ENCODE peak calls at places on chromosomes 16 and 17, in six cellular contexts. B, D, J, Z, C and A are unnamed samples.

GRCh38 chr17:16328997-16329396 is 24.3 kb downstream of the CENPV start:
- DNase-seq in B (no peak), D (no peak), J (peak; percentile 31), Z (no peak), C (no peak), A (no peak)

GRCh38 chr16:88613911-88614817 is 24.2 kb upstream of the IL17C start:
- DNase-seq in B (no peak), D (no peak), J (no peak), Z (no peak), C (no peak), A (no peak)

GRCh38 chr17:50139950-50140885 is 10.3 kb upstream of the SAMD14 start:
- DNase-seq in B (no peak), D (peak; percentile 75), J (peak; percentile 84), Z (peak; percentile 63), C (peak; percentile 91), A (peak; percentile 88)

GRCh38 chr16:88886915-88887521 is 20.6 kb upstream of the PABPN1L start:
- DNase-seq in B (no peak), D (no peak), J (peak; percentile 4), Z (no peak), C (peak; percentile 94), A (no peak)

GRCh38 chr17:45410144-45411091 is 22.3 kb downstream of the ARHGAP27 start:
- DNase-seq in B (no peak), D (peak; percentile 82), J (no peak), Z (no peak), C (peak; percentile 61), A (no peak)

GRCh38 chr16:21684199-21684598 is 20.4 kb downstream of the OTOA start:
- DNase-seq in B (peak; percentile 72), D (peak; percentile 29), J (peak; percentile 20), Z (peak; percentile 4), C (no peak), A (peak; percentile 9)

GRCh38 chr17:41624208-41625101 is at the start of gene KRT17:
- DNase-seq in B (no peak), D (no peak), J (no peak), Z (no peak), C (no peak), A (no peak)

GRCh38 chr16:69924777-69925191 is 26.4 kb upstream of the CLEC18A start:
- DNase-seq in B (no peak), D (no peak), J (no peak), Z (no peak), C (peak; percentile 79), A (no peak)

GRCh38 chr17:27502526-27503324 is 46.5 kb downstream of the KSR1 start:
- DNase-seq in B (no peak), D (no peak), J (no peak), Z (no peak), C (no peak), A (no peak)

GRCh38 chr16:67967183-67967955 is 1.1 kb downstream of the SLC12A4 start:
- DNase-seq in B (no peak), D (peak; percentile 34), J (no peak), Z (no peak), C (no peak), A (peak; percentile 9)

GRCh38 chr16:27840311-27841060 is 223.0 kb downstream of the GSG1L start:
- DNase-seq in B (peak; percentile 69), D (no peak), J (no peak), Z (no peak), C (peak; percentile 12), A (no peak)

GRCh38 chr16:51651061-51651466 is 500.0 kb upstream of the SALL1 start:
- DNase-seq in B (no peak), D (no peak), J (no peak), Z (no peak), C (no peak), A (no peak)

GRCh38 chr17:4006745-4007211 is 42.5 kb upstream of the ATP2A3 start:
- DNase-seq in B (peak; percentile 45), D (no peak), J (no peak), Z (no peak), C (no peak), A (no peak)

GRCh38 chr16:47731252-47731651 is 270.1 kb downstream of the PHKB start:
- DNase-seq in B (no peak), D (no peak), J (no peak), Z (no peak), C (no peak), A (no peak)

GRCh38 chr16:23270654-23271053 is 31.4 kb upstream of the SCNN1B start:
- DNase-seq in B (no peak), D (no peak), J (no peak), Z (no peak), C (no peak), A (no peak)

GRCh38 chr17:4276514-4276913 is 12.7 kb upstream of the ANKFY1 start:
- DNase-seq in B (no peak), D (no peak), J (no peak), Z (no peak), C (no peak), A (no peak)

GRCh38 chr17:74373838-74374606 is 6.7 kb downstream of the GPR142 start:
- DNase-seq in B (no peak), D (no peak), J (peak; percentile 92), Z (no peak), C (no peak), A (no peak)

GRCh38 chr16:10576390-10577304 is 3.8 kb downstream of the EMP2 start:
- DNase-seq in B (no peak), D (no peak), J (no peak), Z (no peak), C (no peak), A (no peak)

GRCh38 chr17:72556944-72557826 is 436.4 kb downstream of the SOX9 start:
- DNase-seq in B (no peak), D (peak; percentile 64), J (peak; percentile 72), Z (peak; percentile 83), C (peak; percentile 63), A (peak; percentile 82)

GRCh38 chr17:8426094-8426720 is 9.5 kb upstream of the NDEL1 start:
- DNase-seq in B (no peak), D (no peak), J (peak; percentile 87), Z (no peak), C (no peak), A (no peak)

GRCh38 chr16:3175157-3176153 is 12.5 kb upstream of the OR1F1 start:
- DNase-seq in B (no peak), D (no peak), J (no peak), Z (peak; percentile 80), C (no peak), A (no peak)

GRCh38 chr17:36008998-36009665 is 7.8 kb upstream of the CCL15 start:
- DNase-seq in B (no peak), D (no peak), J (no peak), Z (no peak), C (no peak), A (peak; percentile 12)

GRCh38 chr16:55053071-55053415 is 122.4 kb downstream of the IRX5 start:
- DNase-seq in B (peak; percentile 29), D (no peak), J (no peak), Z (no peak), C (no peak), A (no peak)

GRCh38 chr16:55055262-55055661 is 124.6 kb downstream of the IRX5 start:
- DNase-seq in B (no peak), D (no peak), J (no peak), Z (no peak), C (no peak), A (no peak)

GRCh38 chr16:55048745-55049144 is 118.1 kb downstream of the IRX5 start:
- DNase-seq in B (no peak), D (no peak), J (no peak), Z (no peak), C (no peak), A (no peak)

GRCh38 chr16:55051571-55051970 is 120.9 kb downstream of the IRX5 start:
- DNase-seq in B (peak; percentile 59), D (no peak), J (no peak), Z (no peak), C (no peak), A (no peak)

DNA sequence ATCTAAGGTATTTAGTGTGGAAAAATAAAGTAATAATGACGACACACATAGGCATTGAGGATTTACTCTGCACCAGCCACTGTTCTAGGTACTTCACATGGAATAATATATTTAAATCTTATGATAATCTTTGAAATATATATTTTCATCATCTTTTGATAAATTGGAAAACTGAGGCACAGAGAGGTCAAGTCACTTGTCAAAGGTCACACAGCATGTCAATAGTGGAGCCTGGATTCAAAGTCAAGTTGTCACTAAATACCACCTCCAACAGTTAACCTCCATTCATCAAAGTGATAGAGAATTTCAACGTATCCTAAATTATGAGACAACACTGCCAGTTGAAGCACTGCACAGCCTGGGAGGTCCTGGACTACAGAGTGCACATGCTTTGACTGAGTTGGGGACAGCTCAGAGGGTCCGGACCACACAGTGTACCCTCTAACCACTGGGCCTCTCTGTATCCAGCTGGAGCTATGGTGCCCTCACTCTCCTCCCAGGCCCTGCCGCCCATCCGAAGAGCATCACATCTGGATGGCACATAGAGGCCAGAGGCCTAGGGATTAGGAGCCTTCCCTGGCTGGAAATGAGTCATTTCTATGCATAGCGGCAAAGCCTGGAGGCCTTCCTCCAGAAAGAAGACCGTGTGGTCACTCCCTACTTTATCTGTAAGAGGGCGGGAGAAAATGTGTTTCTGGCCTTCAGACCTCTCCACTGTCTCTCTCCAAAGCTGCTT is 121.8 kb downstream of the IRX5 start:
- DNase-seq in B (peak; percentile 43), D (no peak), J (no peak), Z (no peak), C (no peak), A (no peak)
- H3K4me1 ChIP-seq in B (peaks cover 10% of the 10 kb centered on the region), D (no peaks in the 10 kb centered on the region), J (no peaks in the 10 kb centered on the region), Z (no peaks in the 10 kb centered on the region), C (no peaks in the 10 kb centered on the region), A (no peaks in the 10 kb centered on the region)

DNA sequence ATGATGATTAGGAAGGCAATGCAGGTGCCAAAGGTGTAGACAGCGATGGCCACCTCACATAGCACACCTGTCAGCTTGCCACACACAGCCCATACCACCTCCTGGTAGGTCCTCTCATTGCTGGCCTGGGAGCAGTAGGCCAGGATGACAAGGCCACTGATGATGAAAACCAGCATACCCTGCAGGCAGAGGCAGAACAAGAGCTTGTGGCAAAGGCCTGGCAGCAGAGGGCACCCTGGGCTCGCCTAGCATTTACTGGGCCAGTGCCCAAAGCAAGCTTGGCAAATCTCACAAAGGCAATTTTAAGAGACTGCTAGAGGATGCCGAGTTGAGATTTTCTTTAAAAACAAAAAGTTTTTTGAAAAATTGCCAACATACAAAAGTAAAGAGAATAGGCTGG is 5.9 kb downstream of the SLC38A7 start:
- DNase-seq in B (no peak), D (peak; percentile 22), J (peak; percentile 21), Z (no peak), C (peak; percentile 67), A (no peak)
- H3K36me3 ChIP-seq in B (peaks cover 45% of the 10 kb centered on the region), D (peaks cover 6% of the 10 kb centered on the region), J (peaks cover 6% of the 10 kb centered on the region), Z (no peaks in the 10 kb centered on the region), C (no peaks in the 10 kb centered on the region), A (no peaks in the 10 kb centered on the region)

DNA sequence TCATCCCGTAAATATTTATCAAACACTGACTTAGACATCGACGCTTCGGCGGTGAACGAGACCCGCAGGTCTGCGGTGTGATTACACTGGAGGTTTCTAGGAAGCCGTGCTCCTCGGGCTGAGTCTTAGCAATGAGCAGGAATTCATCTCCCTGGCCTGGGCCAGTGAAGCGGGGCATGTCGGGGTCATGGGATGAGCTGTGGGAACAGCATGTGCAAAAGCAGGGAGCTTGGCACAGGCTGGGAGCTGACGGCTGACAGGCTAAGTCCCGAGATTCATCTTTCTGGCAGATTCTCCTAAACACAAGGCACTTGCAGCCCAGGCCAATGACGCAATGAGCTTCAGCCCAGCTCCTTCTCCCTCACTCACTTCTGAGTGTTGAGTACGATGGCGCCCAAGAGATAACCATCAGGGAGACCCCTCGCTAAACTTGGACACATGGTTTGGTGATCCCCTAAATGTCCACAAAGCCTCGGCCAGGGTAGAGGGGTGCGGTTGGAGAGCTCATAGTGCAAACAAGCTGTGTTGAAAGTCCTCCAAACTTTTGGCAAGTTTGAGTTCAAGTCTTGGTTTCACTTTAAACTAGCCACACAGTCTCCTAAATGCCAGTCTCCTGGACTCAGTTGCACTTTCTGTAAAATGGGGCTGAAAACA is 12.8 kb downstream of the CRISPLD2 start:
- DNase-seq in B (peak; percentile 95), D (no peak), J (no peak), Z (no peak), C (peak; percentile 96), A (no peak)
- H3K4me3 ChIP-seq in B (no peak overlapping the region), D (no peak overlapping the region), J (no peak overlapping the region), Z (no peak overlapping the region), C (peak overlapping the region; percentile 33), A (no peak overlapping the region)

GRCh38 chr17:77375526-77375916 is 234.8 kb downstream of the SEC14L1 start:
- DNase-seq in B (no peak), D (no peak), J (no peak), Z (no peak), C (no peak), A (no peak)
- H3K4me1 ChIP-seq in B (peaks cover 94% of the 10 kb centered on the region), D (peaks cover 71% of the 10 kb centered on the region), J (peaks cover 5% of the 10 kb centered on the region), Z (peaks cover 40% of the 10 kb centered on the region), C (peaks cover 63% of the 10 kb centered on the region), A (peaks cover 6% of the 10 kb centered on the region)